ENCODE peak calls at places on chromosome 18, in seven cellular contexts. One of them, this sample, is unnamed.

GRCh38 chr18:41936471-41937134 is 18.4 kb upstream of the PIK3C3 start:
- DNase-seq in NCI-H2081: no peak
- DNase-seq in activated CD8-positive, alpha-beta T cell treated with anti-CD3 and anti-CD28 coated beads for 36 hours: no peak
- DNase-seq in amniotic stem cell: no peak
- DNase-seq in HS-5: no peak
- DNase-seq in stimulated activated CD4-positive, alpha-beta T cell treated with anti-CD3 and anti-CD28 coated beads, TNF-alpha, amount 100 ng/mL, for 1 hour: no peak
- DNase-seq in LNCaP clone FGC: no peak
- DNase-seq in this sample: no peak

GRCh38 chr18:21743166-21743831 is 2.7 kb downstream of the MIB1 start:
- DNase-seq in LNCaP clone FGC: no peak
- DNase-seq in HS-5: no peak
- DNase-seq in NCI-H2081: no peak
- DNase-seq in activated CD8-positive, alpha-beta T cell treated with anti-CD3 and anti-CD28 coated beads for 36 hours: no peak
- DNase-seq in amniotic stem cell: no peak
- DNase-seq in stimulated activated CD4-positive, alpha-beta T cell treated with anti-CD3 and anti-CD28 coated beads, TNF-alpha, amount 100 ng/mL, for 1 hour: no peak
- DNase-seq in this sample: no peak

GRCh38 chr18:24987933-24988840 is 363.8 kb downstream of the ZNF521 start:
- DNase-seq in LNCaP clone FGC: no peak
- DNase-seq in NCI-H2081: no peak
- DNase-seq in HS-5: no peak
- DNase-seq in activated CD8-positive, alpha-beta T cell treated with anti-CD3 and anti-CD28 coated beads for 36 hours: no peak
- DNase-seq in stimulated activated CD4-positive, alpha-beta T cell treated with anti-CD3 and anti-CD28 coated beads, TNF-alpha, amount 100 ng/mL, for 1 hour: no peak
- DNase-seq in amniotic stem cell: no peak
- DNase-seq in this sample: no peak

GRCh38 chr18:23650963-23651927 is 11.5 kb downstream of the ANKRD29 start:
- DNase-seq in NCI-H2081: no peak
- DNase-seq in LNCaP clone FGC: no peak
- DNase-seq in amniotic stem cell: peak
- DNase-seq in HS-5: peak
- DNase-seq in activated CD8-positive, alpha-beta T cell treated with anti-CD3 and anti-CD28 coated beads for 36 hours: no peak
- DNase-seq in stimulated activated CD4-positive, alpha-beta T cell treated with anti-CD3 and anti-CD28 coated beads, TNF-alpha, amount 100 ng/mL, for 1 hour: no peak
- DNase-seq in this sample: no peak

GRCh38 chr18:22210331-22210754 is 41.0 kb downstream of the GATA6 start:
- DNase-seq in NCI-H2081: no peak
- DNase-seq in amniotic stem cell: no peak
- DNase-seq in activated CD8-positive, alpha-beta T cell treated with anti-CD3 and anti-CD28 coated beads for 36 hours: no peak
- DNase-seq in LNCaP clone FGC: no peak
- DNase-seq in HS-5: no peak
- DNase-seq in stimulated activated CD4-positive, alpha-beta T cell treated with anti-CD3 and anti-CD28 coated beads, TNF-alpha, amount 100 ng/mL, for 1 hour: no peak
- DNase-seq in this sample: no peak

GRCh38 chr18:12011199-12011961 is 30.1 kb downstream of the IMPA2 start:
- DNase-seq in LNCaP clone FGC: no peak
- DNase-seq in stimulated activated CD4-positive, alpha-beta T cell treated with anti-CD3 and anti-CD28 coated beads, TNF-alpha, amount 100 ng/mL, for 1 hour: no peak
- DNase-seq in NCI-H2081: no peak
- DNase-seq in activated CD8-positive, alpha-beta T cell treated with anti-CD3 and anti-CD28 coated beads for 36 hours: no peak
- DNase-seq in amniotic stem cell: no peak
- DNase-seq in HS-5: no peak
- DNase-seq in this sample: no peak

GRCh38 chr18:12362473-12363174 is 14.4 kb downstream of the AFG3L2 start:
- DNase-seq in amniotic stem cell: no peak
- DNase-seq in NCI-H2081: no peak
- DNase-seq in LNCaP clone FGC: no peak
- DNase-seq in HS-5: no peak
- DNase-seq in activated CD8-positive, alpha-beta T cell treated with anti-CD3 and anti-CD28 coated beads for 36 hours: no peak
- DNase-seq in stimulated activated CD4-positive, alpha-beta T cell treated with anti-CD3 and anti-CD28 coated beads, TNF-alpha, amount 100 ng/mL, for 1 hour: no peak
- DNase-seq in this sample: no peak

GRCh38 chr18:9468998-9469397 is 6.3 kb upstream of the RALBP1 start:
- DNase-seq in stimulated activated CD4-positive, alpha-beta T cell treated with anti-CD3 and anti-CD28 coated beads, TNF-alpha, amount 100 ng/mL, for 1 hour: no peak
- DNase-seq in amniotic stem cell: no peak
- DNase-seq in LNCaP clone FGC: no peak
- DNase-seq in HS-5: no peak
- DNase-seq in activated CD8-positive, alpha-beta T cell treated with anti-CD3 and anti-CD28 coated beads for 36 hours: no peak
- DNase-seq in NCI-H2081: no peak
- DNase-seq in this sample: no peak

GRCh38 chr18:28607991-28608390 is 431.1 kb upstream of the CDH2 start:
- DNase-seq in stimulated activated CD4-positive, alpha-beta T cell treated with anti-CD3 and anti-CD28 coated beads, TNF-alpha, amount 100 ng/mL, for 1 hour: no peak
- DNase-seq in amniotic stem cell: no peak
- DNase-seq in LNCaP clone FGC: no peak
- DNase-seq in NCI-H2081: no peak
- DNase-seq in HS-5: no peak
- DNase-seq in activated CD8-positive, alpha-beta T cell treated with anti-CD3 and anti-CD28 coated beads for 36 hours: no peak
- DNase-seq in this sample: no peak

GRCh38 chr18:79818631-79819030 is 20.9 kb downstream of the KCNG2 start:
- DNase-seq in activated CD8-positive, alpha-beta T cell treated with anti-CD3 and anti-CD28 coated beads for 36 hours: no peak
- DNase-seq in stimulated activated CD4-positive, alpha-beta T cell treated with anti-CD3 and anti-CD28 coated beads, TNF-alpha, amount 100 ng/mL, for 1 hour: no peak
- DNase-seq in HS-5: no peak
- DNase-seq in NCI-H2081: no peak
- DNase-seq in LNCaP clone FGC: no peak
- DNase-seq in amniotic stem cell: no peak
- DNase-seq in this sample: no peak

GRCh38 chr18:12092398-12093229 is 1.0 kb upstream of the ANKRD62 start:
- DNase-seq in LNCaP clone FGC: no peak
- DNase-seq in NCI-H2081: no peak
- DNase-seq in amniotic stem cell: no peak
- DNase-seq in HS-5: no peak
- DNase-seq in activated CD8-positive, alpha-beta T cell treated with anti-CD3 and anti-CD28 coated beads for 36 hours: no peak
- DNase-seq in stimulated activated CD4-positive, alpha-beta T cell treated with anti-CD3 and anti-CD28 coated beads, TNF-alpha, amount 100 ng/mL, for 1 hour: no peak
- DNase-seq in this sample: no peak

GRCh38 chr18:43078485-43079092 is 36.9 kb downstream of the RIT2 start:
- DNase-seq in NCI-H2081: no peak
- DNase-seq in stimulated activated CD4-positive, alpha-beta T cell treated with anti-CD3 and anti-CD28 coated beads, TNF-alpha, amount 100 ng/mL, for 1 hour: no peak
- DNase-seq in HS-5: no peak
- DNase-seq in activated CD8-positive, alpha-beta T cell treated with anti-CD3 and anti-CD28 coated beads for 36 hours: no peak
- DNase-seq in amniotic stem cell: no peak
- DNase-seq in LNCaP clone FGC: no peak
- DNase-seq in this sample: no peak

GRCh38 chr18:31217038-31217437 is 54.4 kb upstream of the DSC1 start:
- DNase-seq in HS-5: no peak
- DNase-seq in LNCaP clone FGC: no peak
- DNase-seq in stimulated activated CD4-positive, alpha-beta T cell treated with anti-CD3 and anti-CD28 coated beads, TNF-alpha, amount 100 ng/mL, for 1 hour: no peak
- DNase-seq in amniotic stem cell: no peak
- DNase-seq in activated CD8-positive, alpha-beta T cell treated with anti-CD3 and anti-CD28 coated beads for 36 hours: no peak
- DNase-seq in NCI-H2081: no peak
- DNase-seq in this sample: no peak

GRCh38 chr18:12333650-12334279 is 25.7 kb downstream of the TUBB6 start:
- DNase-seq in stimulated activated CD4-positive, alpha-beta T cell treated with anti-CD3 and anti-CD28 coated beads, TNF-alpha, amount 100 ng/mL, for 1 hour: no peak
- DNase-seq in amniotic stem cell: no peak
- DNase-seq in activated CD8-positive, alpha-beta T cell treated with anti-CD3 and anti-CD28 coated beads for 36 hours: no peak
- DNase-seq in HS-5: no peak
- DNase-seq in LNCaP clone FGC: no peak
- DNase-seq in NCI-H2081: no peak
- DNase-seq in this sample: no peak

GRCh38 chr18:49656098-49656591 is 94.3 kb downstream of the LIPG start:
- DNase-seq in NCI-H2081: no peak
- DNase-seq in HS-5: no peak
- DNase-seq in stimulated activated CD4-positive, alpha-beta T cell treated with anti-CD3 and anti-CD28 coated beads, TNF-alpha, amount 100 ng/mL, for 1 hour: no peak
- DNase-seq in LNCaP clone FGC: no peak
- DNase-seq in activated CD8-positive, alpha-beta T cell treated with anti-CD3 and anti-CD28 coated beads for 36 hours: peak
- DNase-seq in amniotic stem cell: no peak
- DNase-seq in this sample: no peak

GRCh38 chr18:54671291-54671881 is 80.3 kb downstream of the DYNAP start:
- DNase-seq in HS-5: peak
- DNase-seq in activated CD8-positive, alpha-beta T cell treated with anti-CD3 and anti-CD28 coated beads for 36 hours: no peak
- DNase-seq in amniotic stem cell: peak
- DNase-seq in NCI-H2081: peak
- DNase-seq in stimulated activated CD4-positive, alpha-beta T cell treated with anti-CD3 and anti-CD28 coated beads, TNF-alpha, amount 100 ng/mL, for 1 hour: no peak
- DNase-seq in LNCaP clone FGC: peak
- DNase-seq in this sample: no peak

GRCh38 chr18:56139372-56139771 is 499.0 kb downstream of the TXNL1 start:
- DNase-seq in stimulated activated CD4-positive, alpha-beta T cell treated with anti-CD3 and anti-CD28 coated beads, TNF-alpha, amount 100 ng/mL, for 1 hour: no peak
- DNase-seq in amniotic stem cell: no peak
- DNase-seq in LNCaP clone FGC: no peak
- DNase-seq in HS-5: no peak
- DNase-seq in NCI-H2081: no peak
- DNase-seq in activated CD8-positive, alpha-beta T cell treated with anti-CD3 and anti-CD28 coated beads for 36 hours: no peak
- DNase-seq in this sample: no peak

GRCh38 chr18:37533647-37534565 is 31.7 kb downstream of the CELF4 start:
- DNase-seq in activated CD8-positive, alpha-beta T cell treated with anti-CD3 and anti-CD28 coated beads for 36 hours: no peak
- DNase-seq in HS-5: no peak
- DNase-seq in LNCaP clone FGC: no peak
- DNase-seq in amniotic stem cell: no peak
- DNase-seq in stimulated activated CD4-positive, alpha-beta T cell treated with anti-CD3 and anti-CD28 coated beads, TNF-alpha, amount 100 ng/mL, for 1 hour: no peak
- DNase-seq in NCI-H2081: no peak
- DNase-seq in this sample: no peak

GRCh38 chr18:58761970-58762780 is 90.9 kb downstream of the MALT1 start:
- DNase-seq in LNCaP clone FGC: no peak
- DNase-seq in stimulated activated CD4-positive, alpha-beta T cell treated with anti-CD3 and anti-CD28 coated beads, TNF-alpha, amount 100 ng/mL, for 1 hour: no peak
- DNase-seq in HS-5: no peak
- DNase-seq in amniotic stem cell: no peak
- DNase-seq in NCI-H2081: no peak
- DNase-seq in activated CD8-positive, alpha-beta T cell treated with anti-CD3 and anti-CD28 coated beads for 36 hours: no peak
- DNase-seq in this sample: no peak

GRCh38 chr18:3508576-3509559 is 58.9 kb downstream of the TGIF1 start:
- DNase-seq in amniotic stem cell: no peak
- DNase-seq in activated CD8-positive, alpha-beta T cell treated with anti-CD3 and anti-CD28 coated beads for 36 hours: no peak
- DNase-seq in HS-5: no peak
- DNase-seq in NCI-H2081: no peak
- DNase-seq in stimulated activated CD4-positive, alpha-beta T cell treated with anti-CD3 and anti-CD28 coated beads, TNF-alpha, amount 100 ng/mL, for 1 hour: no peak
- DNase-seq in LNCaP clone FGC: no peak
- DNase-seq in this sample: no peak

GRCh38 chr18:30280861-30281470 is 761.6 kb downstream of the DSC3 start:
- DNase-seq in NCI-H2081: peak
- DNase-seq in stimulated activated CD4-positive, alpha-beta T cell treated with anti-CD3 and anti-CD28 coated beads, TNF-alpha, amount 100 ng/mL, for 1 hour: no peak
- DNase-seq in LNCaP clone FGC: peak
- DNase-seq in amniotic stem cell: peak
- DNase-seq in HS-5: peak
- DNase-seq in activated CD8-positive, alpha-beta T cell treated with anti-CD3 and anti-CD28 coated beads for 36 hours: peak
- DNase-seq in this sample: no peak

This sample was measured in activated T-helper 1 cell treated with Interleukin-2 at 50 U/mL for 16 hours.